ENCODE peak calls at places on chromosome 22, in four cellular contexts. One of them, this sample, is unnamed.

GRCh38 chr22:41768420-41768819 is 32.1 kb upstream of the CCDC134 start:
- DNase-seq in GM12878: no peak
- DNase-seq in WTC11: no peak
- DNase-seq in K562: no peak
- DNase-seq in this sample: no peak

GRCh38 chr22:26718905-26719304 is 61.5 kb downstream of the MIAT start:
- DNase-seq in GM12878: no peak
- DNase-seq in WTC11: no peak
- DNase-seq in K562: no peak
- DNase-seq in this sample: no peak

GRCh38 chr22:46065733-46066454 is 84.4 kb upstream of the PPARA start:
- DNase-seq in GM12878: no peak
- DNase-seq in WTC11: no peak
- DNase-seq in K562: no peak
- DNase-seq in this sample: no peak

GRCh38 chr22:49011379-49011768 is 816.3 kb downstream of the BRD1 start:
- DNase-seq in GM12878: no peak
- DNase-seq in WTC11: no peak
- DNase-seq in K562: no peak
- DNase-seq in this sample: no peak

GRCh38 chr22:40323681-40324083 is 22.6 kb upstream of the ADSL start:
- DNase-seq in GM12878: no peak
- DNase-seq in WTC11: no peak
- DNase-seq in K562: no peak
- DNase-seq in this sample: no peak

GRCh38 chr22:37804502-37804885 is 3.2 kb upstream of the GCAT start:
- DNase-seq in GM12878: no peak
- DNase-seq in WTC11: no peak
- DNase-seq in K562: no peak
- DNase-seq in this sample: no peak

GRCh38 chr22:27654536-27655445 is 146.8 kb downstream of the MN1 start:
- DNase-seq in GM12878: no peak
- DNase-seq in WTC11: peak; percentile 76
- DNase-seq in K562: no peak
- DNase-seq in this sample: no peak

GRCh38 chr22:39598017-39598965 is 27.7 kb downstream of the CACNA1I start:
- DNase-seq in GM12878: no peak
- DNase-seq in WTC11: peak; percentile 97
- DNase-seq in K562: peak; percentile 79
- DNase-seq in this sample: no peak

GRCh38 chr22:25774575-25775026 is 32.6 kb downstream of the MYO18B start:
- DNase-seq in GM12878: no peak
- DNase-seq in WTC11: peak; percentile 80
- DNase-seq in K562: no peak
- DNase-seq in this sample: no peak

GRCh38 chr22:40196628-40197027 is 18.9 kb downstream of the TNRC6B start:
- DNase-seq in GM12878: peak; percentile 48
- DNase-seq in WTC11: no peak
- DNase-seq in K562: no peak
- DNase-seq in this sample: no peak

GRCh38 chr22:24124247-24124646 is 57.0 kb upstream of the SUSD2 start:
- DNase-seq in GM12878: no peak
- DNase-seq in WTC11: no peak
- DNase-seq in K562: no peak
- DNase-seq in this sample: no peak

GRCh38 chr22:50469377-50470305 is 5.2 kb downstream of the SBF1 start:
- DNase-seq in GM12878: peak; percentile 87
- DNase-seq in WTC11: peak; percentile 51
- DNase-seq in K562: peak; percentile 79
- DNase-seq in this sample: no peak

GRCh38 chr22:32847067-32847491 is 45.6 kb downstream of the TIMP3 start:
- DNase-seq in GM12878: no peak
- DNase-seq in WTC11: no peak
- DNase-seq in K562: no peak
- DNase-seq in this sample: no peak

GRCh38 chr22:46851941-46852340 is 89.5 kb downstream of the TBC1D22A start:
- DNase-seq in GM12878: no peak
- DNase-seq in WTC11: no peak
- DNase-seq in K562: no peak
- DNase-seq in this sample: no peak

GRCh38 chr22:47163481-47163875 is 401.0 kb downstream of the TBC1D22A start:
- DNase-seq in GM12878: no peak
- DNase-seq in WTC11: no peak
- DNase-seq in K562: no peak
- DNase-seq in this sample: no peak

GRCh38 chr22:30270841-30271240 is 4.2 kb upstream of the OSM start:
- DNase-seq in GM12878: no peak
- DNase-seq in WTC11: no peak
- DNase-seq in K562: peak; percentile 44
- DNase-seq in this sample: no peak

GRCh38 chr22:21650823-21651520 is 8.9 kb downstream of the SDF2L1 start:
- DNase-seq in GM12878: no peak
- DNase-seq in WTC11: no peak
- DNase-seq in K562: peak; percentile 80
- DNase-seq in this sample: no peak
- TF ChIP-seq CREM in GM12878: no peak
- TF ChIP-seq CREM in WTC11: no peak
- TF ChIP-seq CREM in K562: no peak
- TF ChIP-seq CREM in this sample: no peak

DNA sequence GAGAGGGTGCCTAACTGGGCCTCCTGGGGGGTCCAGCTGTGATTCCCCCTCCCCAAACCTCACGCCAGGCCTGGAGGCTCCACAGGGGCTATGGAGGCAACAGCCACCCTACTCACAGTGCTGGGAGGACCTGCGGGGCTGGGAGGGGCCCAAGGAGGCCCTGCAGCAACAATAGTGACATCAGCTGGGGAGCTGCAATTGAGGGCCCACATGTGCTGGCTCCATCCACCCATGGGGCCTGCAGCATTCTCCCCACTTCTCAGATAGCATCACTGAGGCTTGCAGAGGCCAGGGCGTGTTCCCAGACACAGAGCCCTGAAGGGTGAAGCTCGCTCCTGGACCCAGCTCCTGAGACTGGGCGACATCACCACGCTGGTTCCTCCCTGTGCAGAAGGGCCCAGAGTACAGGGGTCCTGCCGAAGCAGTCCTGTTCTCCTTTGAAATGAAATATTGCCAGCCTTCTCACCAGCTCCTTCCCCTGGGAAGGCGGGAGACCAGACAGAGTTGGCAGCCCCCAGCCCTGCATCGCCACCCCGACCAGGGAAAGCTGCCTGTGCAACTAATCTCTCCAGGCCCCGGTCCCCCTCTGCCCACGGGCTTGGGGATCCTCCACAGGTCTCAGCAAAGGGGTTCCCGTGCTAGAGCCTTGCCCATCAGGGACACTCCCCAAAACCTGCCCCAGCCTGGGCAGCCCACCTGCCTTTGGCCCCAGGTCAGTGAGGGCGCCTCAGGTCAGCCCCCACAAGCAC is 8.9 kb upstream of the TBX1 start:
- DNase-seq in GM12878: no peak
- DNase-seq in WTC11: no peak
- DNase-seq in K562: no peak
- DNase-seq in this sample: no peak
- TF ChIP-seq CREM in GM12878: no peak
- TF ChIP-seq CREM in WTC11: no peak
- TF ChIP-seq CREM in K562: no peak
- TF ChIP-seq CREM in this sample: no peak

DNA sequence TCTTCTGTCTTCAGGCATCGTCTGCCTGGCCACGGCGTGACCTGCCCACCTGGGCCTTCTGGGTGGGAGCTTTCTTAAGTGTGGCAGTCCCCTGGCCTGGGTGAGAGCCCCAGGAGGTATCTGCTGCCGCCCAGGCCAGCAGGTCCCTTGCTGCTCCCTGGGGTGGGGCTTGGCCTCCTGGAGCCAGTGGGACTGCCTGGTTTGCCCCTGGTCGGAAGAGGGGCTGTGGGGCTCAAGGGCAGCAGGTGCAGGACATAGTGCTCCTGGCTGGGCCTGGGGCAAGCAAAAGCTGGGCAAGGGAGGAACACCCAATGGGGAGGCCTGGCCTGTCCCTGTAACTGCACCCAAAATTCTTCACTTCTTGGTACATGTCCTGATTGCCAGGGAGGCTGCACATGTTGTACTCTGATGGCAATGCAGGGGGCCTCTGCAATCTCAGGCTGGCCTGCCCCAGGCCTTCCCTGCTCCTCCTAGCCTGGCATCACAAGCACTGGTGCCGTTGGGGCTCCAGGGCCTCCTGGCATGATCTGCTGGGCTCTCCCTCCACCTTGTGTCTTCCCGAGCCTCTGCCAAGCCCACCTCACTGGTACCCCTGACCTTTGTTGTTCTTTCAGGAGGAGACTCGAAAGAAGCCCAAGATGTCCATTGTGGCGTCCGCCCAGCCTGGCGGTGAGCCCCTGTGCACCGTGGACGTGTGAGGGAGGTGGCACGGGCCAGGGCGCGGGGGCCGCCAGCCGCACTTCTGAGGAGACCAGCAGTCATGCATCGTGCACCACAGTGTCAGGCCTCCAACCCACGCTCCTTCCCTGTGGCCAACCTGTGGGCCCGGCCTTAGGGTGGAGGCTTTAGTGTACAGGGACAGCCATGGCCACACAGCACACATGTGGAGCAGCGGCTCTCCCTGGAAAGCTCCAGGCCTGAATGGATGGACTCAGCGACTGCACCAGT is 6.2 kb upstream of the RANBP1 start:
- DNase-seq in GM12878: no peak
- DNase-seq in WTC11: no peak
- DNase-seq in K562: no peak
- DNase-seq in this sample: no peak
- TF ChIP-seq CREM in GM12878: no peak
- TF ChIP-seq CREM in WTC11: no peak
- TF ChIP-seq CREM in K562: no peak
- TF ChIP-seq CREM in this sample: no peak

GRCh38 chr22:36160499-36160942 is at the start of gene APOL3:
- DNase-seq in GM12878: peak; percentile 60
- DNase-seq in WTC11: no peak
- DNase-seq in K562: no peak
- DNase-seq in this sample: no peak
- TF ChIP-seq CREM in GM12878: no peak
- TF ChIP-seq CREM in WTC11: no peak
- TF ChIP-seq CREM in K562: no peak
- TF ChIP-seq CREM in this sample: no peak

GRCh38 chr22:17717708-17718107 is 56.6 kb downstream of the BID start:
- DNase-seq in GM12878: no peak
- DNase-seq in WTC11: no peak
- DNase-seq in K562: no peak
- DNase-seq in this sample: no peak

GRCh38 chr22:17716529-17716928 is 57.7 kb downstream of the BID start:
- DNase-seq in GM12878: no peak
- DNase-seq in WTC11: no peak
- DNase-seq in K562: no peak
- DNase-seq in this sample: no peak

GRCh38 chr22:17710023-17710422 is 64.2 kb downstream of the BID start:
- DNase-seq in GM12878: no peak
- DNase-seq in WTC11: no peak
- DNase-seq in K562: no peak
- DNase-seq in this sample: no peak

GRCh38 chr22:17707526-17707925 is 66.7 kb downstream of the BID start:
- DNase-seq in GM12878: no peak
- DNase-seq in WTC11: no peak
- DNase-seq in K562: no peak
- DNase-seq in this sample: no peak

GRCh38 chr22:17712441-17712840 is 61.8 kb downstream of the BID start:
- DNase-seq in GM12878: no peak
- DNase-seq in WTC11: no peak
- DNase-seq in K562: no peak
- DNase-seq in this sample: no peak
- TF ChIP-seq CREM in GM12878: no peak
- TF ChIP-seq CREM in WTC11: no peak
- TF ChIP-seq CREM in K562: no peak
- TF ChIP-seq CREM in this sample: no peak

GRCh38 chr22:44068422-44069191 is 44.5 kb downstream of the PARVB start:
- DNase-seq in GM12878: peak; percentile 56
- DNase-seq in WTC11: no peak
- DNase-seq in K562: no peak
- DNase-seq in this sample: no peak
- TF ChIP-seq CREM in GM12878: no peak
- TF ChIP-seq CREM in WTC11: no peak
- TF ChIP-seq CREM in K562: no peak
- TF ChIP-seq CREM in this sample: no peak

GRCh38 chr22:36480941-36481392 is 473 bp downstream of the TXN2 start:
- DNase-seq in GM12878: peak; percentile 65
- DNase-seq in WTC11: no peak
- DNase-seq in K562: no peak
- DNase-seq in this sample: no peak

GRCh38 chr22:36481393-36482168 is at the start of gene TXN2:
- DNase-seq in GM12878: peak; percentile 82
- DNase-seq in WTC11: peak; percentile 94
- DNase-seq in K562: peak; percentile 95
- DNase-seq in this sample: peak; percentile 91

DNA sequence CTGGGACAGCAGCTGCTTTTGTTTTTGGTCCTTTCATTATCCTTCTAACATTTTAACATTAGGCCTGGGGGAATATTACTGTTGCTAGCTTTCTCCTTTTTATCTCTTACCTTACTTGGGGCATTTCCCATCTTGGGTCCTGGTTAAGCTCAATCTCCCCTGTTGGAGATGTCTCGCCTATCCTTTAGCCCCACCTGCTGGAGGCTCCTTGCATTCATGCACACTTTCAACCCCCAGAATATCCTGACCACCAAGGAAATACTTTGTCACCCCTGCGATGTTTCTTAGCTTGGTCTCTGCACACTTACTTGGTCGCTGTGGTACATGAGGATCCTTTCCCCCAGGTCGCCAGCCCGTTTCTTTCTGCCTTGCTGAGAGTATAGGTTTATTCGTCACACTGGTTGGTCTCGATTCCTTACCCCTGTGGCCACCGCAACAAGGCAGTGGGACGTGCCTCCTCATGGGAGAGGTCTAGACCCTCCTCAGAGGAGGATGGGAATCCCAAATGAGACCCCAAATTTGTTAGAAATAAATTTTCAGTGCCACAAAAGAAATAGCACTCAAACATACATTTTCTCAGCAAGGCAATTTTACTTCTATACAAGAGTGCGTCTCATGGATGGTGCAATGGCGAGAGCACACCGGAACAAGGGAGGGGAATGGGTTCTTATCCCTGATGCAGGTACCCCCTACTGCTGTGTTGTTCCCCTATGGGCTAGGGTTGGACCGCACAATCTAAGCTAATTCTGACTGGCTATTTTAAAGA is 5.4 kb upstream of the TXN2 start:
- DNase-seq in GM12878: no peak
- DNase-seq in WTC11: peak; percentile 77
- DNase-seq in K562: peak; percentile 61
- DNase-seq in this sample: peak; percentile 53
- TF ChIP-seq CREM in GM12878: no peak
- TF ChIP-seq CREM in WTC11: no peak
- TF ChIP-seq CREM in K562: no peak
- TF ChIP-seq CREM in this sample: no peak

This sample was measured in HepG2.